ENCODE peak calls at places on chromosome 6, in four cellular contexts. B is type B pancreatic cell; N is naive thymus-derived CD4-positive, alpha-beta T cell; P is adipocyte. E is an unnamed sample.

GRCh38 chr6:17268114-17268513 is 13.0 kb upstream of the RBM24 start:
- DNase-seq in B (no peak), N (no peak), P (no peak), E (no peak)

GRCh38 chr6:143542915-143543314 is 31.4 kb upstream of the FUCA2 start:
- DNase-seq in B (no peak), N (no peak), P (peak; percentile 8), E (no peak)

GRCh38 chr6:81613606-81614005 is 138.9 kb downstream of the TENT5A start:
- DNase-seq in B (no peak), N (no peak), P (peak; percentile 24), E (no peak)

GRCh38 chr6:106908386-106908840 is 66.1 kb downstream of the CD24 start:
- DNase-seq in B (no peak), N (no peak), P (no peak), E (no peak)

GRCh38 chr6:166494757-166495486 is 91.6 kb downstream of the RAMACL start:
- DNase-seq in B (no peak), N (peak; percentile 44), P (no peak), E (no peak)

GRCh38 chr6:7267521-7268091 is 45.4 kb downstream of the SSR1 start:
- DNase-seq in B (peak; percentile 40), N (no peak), P (peak; percentile 93), E (no peak)

GRCh38 chr6:11012976-11013375 is 31.1 kb downstream of the ELOVL2 start:
- DNase-seq in B (no peak), N (no peak), P (no peak), E (no peak)

GRCh38 chr6:125637207-125637606 is 112.2 kb upstream of the HEY2 start:
- DNase-seq in B (no peak), N (no peak), P (no peak), E (no peak)

GRCh38 chr6:28794175-28795002 is 129.4 kb downstream of the TRIM27 start:
- DNase-seq in B (no peak), N (no peak), P (peak; percentile 71), E (no peak)

GRCh38 chr6:138795809-138796469 is at the start of gene ECT2L:
- DNase-seq in B (peak; percentile 76), N (no peak), P (peak; percentile 22), E (peak; percentile 93)